ENCODE peak calls at places on chromosome 3, in five cellular contexts. A, M, U, F and I are unnamed samples.

GRCh38 chr3:124059580-124059979 is 67.7 kb upstream of the ROPN1 start:
- DNase-seq in A (no peak), M (peak; percentile 56), U (no peak), F (no peak), I (no peak)

GRCh38 chr3:77039606-77040553 is at the start of gene ROBO2:
- DNase-seq in A (peak; percentile 25), M (peak; percentile 49), U (no peak), F (peak; percentile 19), I (no peak)

GRCh38 chr3:169966951-169967915 is 626 bp downstream of the SEC62 start:
- DNase-seq in A (peak; percentile 59), M (peak; percentile 86), U (peak; percentile 36), F (peak; percentile 78), I (peak; percentile 44)

GRCh38 chr3:37852771-37853170 is 8.9 kb upstream of the CTDSPL start:
- DNase-seq in A (no peak), M (no peak), U (no peak), F (no peak), I (no peak)

GRCh38 chr3:51384145-51384729 is 854 bp upstream of the MANF start:
- DNase-seq in A (peak; percentile 32), M (peak; percentile 66), U (peak; percentile 34), F (no peak), I (no peak)

GRCh38 chr3:58021072-58021959 is 13.1 kb downstream of the FLNB start:
- DNase-seq in A (no peak), M (no peak), U (no peak), F (no peak), I (no peak)

GRCh38 chr3:109696932-109697331 is 359.6 kb upstream of the DPPA4 start:
- DNase-seq in A (no peak), M (no peak), U (no peak), F (no peak), I (no peak)

GRCh38 chr3:8524249-8524648 is 22.6 kb downstream of the LMCD1 start:
- DNase-seq in A (no peak), M (no peak), U (no peak), F (no peak), I (no peak)

GRCh38 chr3:38438421-38438820 is 15.3 kb upstream of the ACVR2B start:
- DNase-seq in A (peak; percentile 54), M (peak; percentile 46), U (no peak), F (no peak), I (no peak)

GRCh38 chr3:67783281-67784250 is 129.2 kb upstream of the SUCLG2 start:
- DNase-seq in A (no peak), M (peak; percentile 9), U (no peak), F (no peak), I (no peak)

GRCh38 chr3:4821975-4822374 is 157.3 kb upstream of the BHLHE40 start:
- DNase-seq in A (peak; percentile 32), M (no peak), U (peak; percentile 70), F (no peak), I (peak; percentile 43)

GRCh38 chr3:193805448-193805847 is 212.4 kb downstream of the OPA1 start:
- DNase-seq in A (peak; percentile 86), M (peak; percentile 62), U (no peak), F (peak; percentile 25), I (peak; percentile 67)

GRCh38 chr3:1703169-1703568 is 395.5 kb upstream of the CNTN4 start:
- DNase-seq in A (no peak), M (no peak), U (no peak), F (no peak), I (no peak)

GRCh38 chr3:129058441-129059194 is 2.0 kb upstream of the GP9 start:
- DNase-seq in A (peak; percentile 82), M (no peak), U (no peak), F (peak; percentile 49), I (peak; percentile 59)

GRCh38 chr3:64541803-64542202 is 146.0 kb downstream of the ADAMTS9 start:
- DNase-seq in A (no peak), M (no peak), U (no peak), F (no peak), I (no peak)

GRCh38 chr3:187263270-187263669 is 28.3 kb downstream of the MASP1 start:
- DNase-seq in A (no peak), M (peak; percentile 71), U (no peak), F (no peak), I (no peak)

GRCh38 chr3:128360705-128361271 is 105.9 kb downstream of the DNAJB8 start:
- DNase-seq in A (no peak), M (no peak), U (no peak), F (no peak), I (no peak)

GRCh38 chr3:153162513-153163348 is 705 bp downstream of the RAP2B start:
- DNase-seq in A (peak; percentile 28), M (peak; percentile 72), U (peak; percentile 51), F (peak; percentile 53), I (peak; percentile 45)

GRCh38 chr3:54506603-54507002 is 384.3 kb downstream of the CACNA2D3 start:
- DNase-seq in A (no peak), M (peak; percentile 12), U (no peak), F (no peak), I (no peak)

GRCh38 chr3:72782521-72782920 is 65.7 kb downstream of the SHQ1 start:
- DNase-seq in A (no peak), M (no peak), U (no peak), F (no peak), I (no peak)

GRCh38 chr3:141193431-141193830 is 38.2 kb upstream of the PXYLP1 start:
- DNase-seq in A (no peak), M (no peak), U (no peak), F (no peak), I (no peak)

GRCh38 chr3:123291404-123291803 is 89.7 kb downstream of the SEC22A start:
- DNase-seq in A (no peak), M (no peak), U (no peak), F (no peak), I (no peak)

GRCh38 chr3:100254168-100254777 is 6.5 kb upstream of the TBC1D23 start:
- DNase-seq in A (peak; percentile 62), M (peak; percentile 77), U (peak; percentile 31), F (peak; percentile 8), I (peak; percentile 47)